ENCODE peak calls at places on chromosomes 1 and 21, in nine cellular contexts. L, P, E, Z, H, S, K, I and U are unnamed samples.

GRCh38 chr1:67973061-67973460 is 77.4 kb downstream of the DIRAS3 start:
- DNase-seq in L (no peak), P (no peak), E (no peak), Z (no peak), H (no peak), S (no peak), K (no peak), I (no peak), U (no peak)

GRCh38 chr1:26389604-26390247 is 17.2 kb upstream of the ZNF683 start:
- DNase-seq in L (no peak), P (no peak), E (no peak), Z (no peak), H (no peak), S (no peak), K (no peak), I (no peak), U (no peak)

GRCh38 chr1:54624466-54625464 is 1.4 kb upstream of the FAM151A start:
- DNase-seq in L (no peak), P (no peak), E (no peak), Z (no peak), H (peak), S (no peak), K (no peak), I (no peak), U (no peak)

GRCh38 chr1:201884472-201884871 is 4.2 kb upstream of the SHISA4 start:
- DNase-seq in L (no peak), P (no peak), E (peak), Z (no peak), H (no peak), S (no peak), K (no peak), I (no peak), U (no peak)

GRCh38 chr1:181189691-181190361 is 101.3 kb downstream of the IER5 start:
- DNase-seq in L (peak), P (peak), E (peak), Z (peak), H (no peak), S (peak), K (peak), I (no peak), U (peak)

GRCh38 chr1:154987326-154987725 is 4.2 kb downstream of the FLAD1 start:
- DNase-seq in L (no peak), P (no peak), E (peak), Z (no peak), H (no peak), S (no peak), K (no peak), I (no peak), U (no peak)

GRCh38 chr1:8097077-8097799 is 71.1 kb upstream of the ERRFI1 start:
- DNase-seq in L (no peak), P (peak), E (no peak), Z (no peak), H (no peak), S (no peak), K (no peak), I (no peak), U (no peak)

GRCh38 chr1:83029916-83030315 is 969.0 kb downstream of the TTLL7 start:
- DNase-seq in L (no peak), P (no peak), E (no peak), Z (no peak), H (no peak), S (no peak), K (no peak), I (no peak), U (no peak)

GRCh38 chr21:42056468-42056867 is 14.6 kb upstream of the UMODL1 start:
- DNase-seq in L (no peak), P (peak), E (no peak), Z (no peak), H (no peak), S (peak), K (peak), I (no peak), U (no peak)

GRCh38 chr1:151579436-151580225 is 32.2 kb upstream of the SNX27 start:
- DNase-seq in L (no peak), P (no peak), E (no peak), Z (no peak), H (no peak), S (no peak), K (no peak), I (no peak), U (peak)

GRCh38 chr1:61261585-61261984 is 179.2 kb downstream of the NFIA start:
- DNase-seq in L (no peak), P (no peak), E (no peak), Z (no peak), H (no peak), S (no peak), K (no peak), I (no peak), U (no peak)

GRCh38 chr1:207004931-207005830 is 27.4 kb downstream of the C1orf116 start:
- DNase-seq in L (no peak), P (peak), E (no peak), Z (peak), H (no peak), S (peak), K (no peak), I (no peak), U (peak)

GRCh38 chr1:58440696-58441095 is 105.8 kb downstream of the OMA1 start:
- DNase-seq in L (no peak), P (no peak), E (no peak), Z (no peak), H (no peak), S (no peak), K (no peak), I (no peak), U (no peak)
- TF ChIP-seq POLR2A in L (no peak), P (no peak), E (no peak), Z (no peak), H (no peak), S (no peak), K (no peak), I (no peak), U (no peak)

DNA sequence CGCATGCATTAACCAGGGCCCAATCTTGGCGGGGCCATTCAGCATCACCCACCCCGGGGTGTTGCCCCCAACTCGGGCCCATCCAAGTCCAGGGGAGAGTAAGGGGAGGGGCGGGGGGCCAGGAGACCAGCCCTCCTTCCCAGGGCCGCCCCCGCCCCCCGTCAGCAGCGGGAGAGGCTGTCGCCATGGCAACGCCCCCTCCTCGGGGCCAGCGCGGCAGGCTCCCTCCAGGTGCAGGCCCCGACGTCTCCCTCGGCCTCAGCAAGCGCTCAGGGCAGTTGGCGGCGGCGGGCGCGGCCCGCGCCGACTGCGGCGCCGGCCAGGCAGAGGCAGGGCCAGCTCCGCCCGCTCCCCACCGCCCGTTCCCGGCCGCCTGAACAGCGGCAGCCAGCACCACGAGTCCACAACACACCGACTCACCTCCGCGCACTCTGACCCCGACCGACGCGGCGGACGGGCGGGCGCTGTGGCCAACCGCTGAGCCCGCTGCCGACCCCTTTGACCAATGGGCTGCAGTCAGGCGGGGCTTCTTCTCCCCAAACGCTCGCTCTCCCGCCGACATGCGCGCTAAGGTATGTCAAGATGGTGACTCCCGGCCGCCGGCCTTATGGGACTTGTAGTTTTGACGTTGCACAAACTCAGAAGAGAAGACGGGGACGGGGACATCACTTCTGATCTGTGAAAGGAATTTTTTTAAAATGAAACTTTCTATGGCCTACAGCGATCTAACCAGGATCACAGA is at the start of gene ERI3:
- DNase-seq in L (peak), P (peak), E (peak), Z (peak), H (peak), S (peak), K (peak), I (peak), U (peak)
- TF ChIP-seq POLR2A in L (no peak), P (peak), E (peak), Z (no peak), H (peak), S (no peak), K (peak), I (peak), U (peak)

DNA sequence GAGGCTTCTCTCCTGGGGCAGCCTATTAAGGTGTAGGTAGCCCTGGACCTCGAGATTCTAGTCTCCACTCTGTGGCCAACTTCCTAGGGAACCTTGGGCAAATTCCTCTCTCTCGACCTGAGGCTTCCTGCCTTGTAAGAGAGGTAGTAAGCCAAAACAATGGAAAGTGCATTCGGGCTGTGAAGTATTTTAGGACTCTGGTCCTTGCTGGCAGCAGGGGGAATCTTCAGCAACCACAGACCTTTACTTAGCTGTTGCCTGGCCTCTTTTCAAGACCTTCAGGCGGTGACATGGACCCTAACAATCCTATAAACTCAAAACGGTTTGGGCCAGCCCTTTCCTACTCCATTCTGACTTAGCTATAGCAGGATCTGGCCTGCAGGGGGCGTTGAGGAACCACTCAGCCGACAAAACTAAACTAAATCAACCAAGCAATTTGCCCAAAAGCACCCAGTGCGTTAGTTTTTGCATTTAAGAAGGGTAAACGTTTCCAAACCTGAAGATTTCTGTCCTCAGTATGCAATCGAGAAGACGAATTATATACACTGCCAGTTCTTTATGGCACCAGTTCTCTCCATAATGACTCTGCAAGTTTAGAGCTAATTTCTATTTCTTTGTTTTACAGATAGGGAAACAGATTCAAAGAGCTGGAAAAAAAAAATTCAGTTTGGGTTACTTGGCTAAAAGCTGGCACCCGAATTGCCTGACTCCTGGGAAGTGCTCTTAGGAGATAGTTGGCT is 10.9 kb upstream of the SESN2 start:
- DNase-seq in L (no peak), P (peak), E (peak), Z (peak), H (peak), S (peak), K (peak), I (peak), U (no peak)
- TF ChIP-seq POLR2A in L (no peak), P (no peak), E (no peak), Z (no peak), H (no peak), S (no peak), K (no peak), I (no peak), U (no peak)

DNA sequence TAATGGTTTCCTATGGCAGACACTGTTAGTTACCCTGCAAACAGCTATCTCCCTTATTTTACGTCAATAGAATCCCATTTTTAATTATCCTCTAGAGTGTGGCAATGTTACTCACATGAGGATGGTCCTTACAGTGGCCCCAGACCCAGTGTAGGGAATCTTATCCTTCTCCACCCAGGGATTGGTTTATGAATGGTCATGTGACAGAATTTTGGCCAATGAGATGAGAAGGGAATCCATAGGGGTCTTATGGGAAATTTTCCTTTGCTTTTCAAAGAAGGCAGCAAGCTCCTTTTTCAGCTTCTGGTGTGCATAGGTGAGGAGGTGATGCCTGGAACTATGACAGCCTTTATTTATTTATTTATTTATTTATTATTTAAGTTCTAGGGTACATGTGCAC is 58.9 kb upstream of the HUNK start:
- DNase-seq in L (no peak), P (no peak), E (no peak), Z (no peak), H (no peak), S (no peak), K (no peak), I (no peak), U (no peak)
- TF ChIP-seq POLR2A in L (no peak), P (no peak), E (no peak), Z (no peak), H (no peak), S (no peak), K (no peak), I (no peak), U (no peak)